ENCODE peak calls at places on chromosomes 2 and 18, in seven cellular contexts. One of them, this sample, is unnamed.

GRCh38 chr2:32715981-32716380 is 88.1 kb downstream of the TTC27 start:
- DNase-seq in left ventricle myocardium inferior: no peak
- DNase-seq in kidney epithelial cell: no peak
- DNase-seq in OCI-LY7: no peak
- DNase-seq in AG10803: peak; percentile 29
- DNase-seq in astrocyte of the spinal cord: no peak
- DNase-seq in choroid plexus epithelial cell: peak; percentile 57
- DNase-seq in this sample: no peak

GRCh38 chr18:58041633-58042032 is 2.4 kb upstream of the NEDD4L start:
- DNase-seq in kidney epithelial cell: no peak
- DNase-seq in OCI-LY7: no peak
- DNase-seq in choroid plexus epithelial cell: no peak
- DNase-seq in astrocyte of the spinal cord: no peak
- DNase-seq in left ventricle myocardium inferior: no peak
- DNase-seq in AG10803: no peak
- DNase-seq in this sample: no peak

GRCh38 chr2:199463000-199463692 is 5.4 kb upstream of the SATB2 start:
- DNase-seq in OCI-LY7: peak; percentile 65
- DNase-seq in choroid plexus epithelial cell: peak; percentile 38
- DNase-seq in AG10803: peak; percentile 75
- DNase-seq in left ventricle myocardium inferior: peak; percentile 60
- DNase-seq in kidney epithelial cell: no peak
- DNase-seq in astrocyte of the spinal cord: peak; percentile 65
- DNase-seq in this sample: peak; percentile 42

GRCh38 chr18:22604390-22604985 is 186.8 kb upstream of the CTAGE1 start:
- DNase-seq in left ventricle myocardium inferior: peak; percentile 49
- DNase-seq in AG10803: no peak
- DNase-seq in astrocyte of the spinal cord: peak; percentile 47
- DNase-seq in kidney epithelial cell: peak; percentile 31
- DNase-seq in choroid plexus epithelial cell: peak; percentile 66
- DNase-seq in OCI-LY7: no peak
- DNase-seq in this sample: peak; percentile 71

GRCh38 chr18:384897-385296 is 115.6 kb downstream of the COLEC12 start:
- DNase-seq in left ventricle myocardium inferior: no peak
- DNase-seq in choroid plexus epithelial cell: no peak
- DNase-seq in OCI-LY7: no peak
- DNase-seq in AG10803: no peak
- DNase-seq in astrocyte of the spinal cord: no peak
- DNase-seq in kidney epithelial cell: no peak
- DNase-seq in this sample: no peak

GRCh38 chr2:30714811-30715709 is 92.2 kb downstream of the CAPN13 start:
- DNase-seq in OCI-LY7: no peak
- DNase-seq in AG10803: peak; percentile 15
- DNase-seq in kidney epithelial cell: no peak
- DNase-seq in choroid plexus epithelial cell: no peak
- DNase-seq in astrocyte of the spinal cord: no peak
- DNase-seq in left ventricle myocardium inferior: no peak
- DNase-seq in this sample: no peak

GRCh38 chr2:231611273-231612198 is 18.9 kb downstream of the TEX44 start:
- DNase-seq in AG10803: peak; percentile 25
- DNase-seq in astrocyte of the spinal cord: no peak
- DNase-seq in left ventricle myocardium inferior: no peak
- DNase-seq in OCI-LY7: peak; percentile 67
- DNase-seq in kidney epithelial cell: peak; percentile 68
- DNase-seq in choroid plexus epithelial cell: peak; percentile 54
- DNase-seq in this sample: peak; percentile 53

GRCh38 chr2:140362361-140362760 is 1582.2 kb upstream of the NXPH2 start:
- DNase-seq in kidney epithelial cell: no peak
- DNase-seq in astrocyte of the spinal cord: no peak
- DNase-seq in AG10803: no peak
- DNase-seq in choroid plexus epithelial cell: no peak
- DNase-seq in left ventricle myocardium inferior: no peak
- DNase-seq in OCI-LY7: no peak
- DNase-seq in this sample: no peak

GRCh38 chr2:233848276-233848675 is 6.1 kb downstream of the HJURP start:
- DNase-seq in astrocyte of the spinal cord: no peak
- DNase-seq in AG10803: no peak
- DNase-seq in choroid plexus epithelial cell: no peak
- DNase-seq in kidney epithelial cell: no peak
- DNase-seq in OCI-LY7: no peak
- DNase-seq in left ventricle myocardium inferior: no peak
- DNase-seq in this sample: no peak

GRCh38 chr2:8475349-8476045 is 206.4 kb upstream of the ID2 start:
- DNase-seq in left ventricle myocardium inferior: no peak
- DNase-seq in AG10803: no peak
- DNase-seq in choroid plexus epithelial cell: no peak
- DNase-seq in OCI-LY7: peak; percentile 89
- DNase-seq in kidney epithelial cell: no peak
- DNase-seq in astrocyte of the spinal cord: no peak
- DNase-seq in this sample: no peak

GRCh38 chr18:35127201-35127600 is 86.0 kb downstream of the MAPRE2 start:
- DNase-seq in kidney epithelial cell: no peak
- DNase-seq in astrocyte of the spinal cord: no peak
- DNase-seq in left ventricle myocardium inferior: no peak
- DNase-seq in OCI-LY7: no peak
- DNase-seq in AG10803: no peak
- DNase-seq in choroid plexus epithelial cell: peak; percentile 61
- DNase-seq in this sample: peak; percentile 31

GRCh38 chr2:19559596-19560240 is 201.3 kb upstream of the OSR1 start:
- DNase-seq in left ventricle myocardium inferior: no peak
- DNase-seq in AG10803: no peak
- DNase-seq in choroid plexus epithelial cell: no peak
- DNase-seq in kidney epithelial cell: no peak
- DNase-seq in OCI-LY7: peak; percentile 3
- DNase-seq in astrocyte of the spinal cord: no peak
- DNase-seq in this sample: no peak

GRCh38 chr2:190843874-190844699 is 36.5 kb upstream of the GLS start:
- DNase-seq in choroid plexus epithelial cell: no peak
- DNase-seq in astrocyte of the spinal cord: no peak
- DNase-seq in kidney epithelial cell: no peak
- DNase-seq in left ventricle myocardium inferior: no peak
- DNase-seq in AG10803: no peak
- DNase-seq in OCI-LY7: no peak
- DNase-seq in this sample: no peak

GRCh38 chr2:27053321-27053720 is 1.9 kb downstream of the AGBL5 start:
- DNase-seq in kidney epithelial cell: no peak
- DNase-seq in AG10803: no peak
- DNase-seq in choroid plexus epithelial cell: no peak
- DNase-seq in OCI-LY7: no peak
- DNase-seq in astrocyte of the spinal cord: no peak
- DNase-seq in left ventricle myocardium inferior: no peak
- DNase-seq in this sample: no peak

GRCh38 chr18:48892146-48892855 is 58.5 kb downstream of the SMAD7 start:
- DNase-seq in AG10803: no peak
- DNase-seq in OCI-LY7: no peak
- DNase-seq in astrocyte of the spinal cord: no peak
- DNase-seq in kidney epithelial cell: no peak
- DNase-seq in left ventricle myocardium inferior: no peak
- DNase-seq in choroid plexus epithelial cell: no peak
- DNase-seq in this sample: no peak

GRCh38 chr2:99691931-99692330 is 202.1 kb upstream of the REV1 start:
- DNase-seq in AG10803: no peak
- DNase-seq in left ventricle myocardium inferior: peak; percentile 75
- DNase-seq in astrocyte of the spinal cord: no peak
- DNase-seq in OCI-LY7: no peak
- DNase-seq in kidney epithelial cell: no peak
- DNase-seq in choroid plexus epithelial cell: no peak
- DNase-seq in this sample: no peak

GRCh38 chr2:144456680-144457079 is 63.2 kb downstream of the ZEB2 start:
- DNase-seq in choroid plexus epithelial cell: peak; percentile 92
- DNase-seq in left ventricle myocardium inferior: no peak
- DNase-seq in astrocyte of the spinal cord: peak; percentile 73
- DNase-seq in kidney epithelial cell: peak; percentile 63
- DNase-seq in AG10803: peak; percentile 93
- DNase-seq in OCI-LY7: no peak
- DNase-seq in this sample: peak; percentile 98

GRCh38 chr2:204315236-204315662 is 230.0 kb upstream of the PARD3B start:
- DNase-seq in OCI-LY7: no peak
- DNase-seq in AG10803: peak; percentile 82
- DNase-seq in kidney epithelial cell: peak; percentile 35
- DNase-seq in astrocyte of the spinal cord: peak; percentile 34
- DNase-seq in choroid plexus epithelial cell: no peak
- DNase-seq in left ventricle myocardium inferior: no peak
- DNase-seq in this sample: no peak

GRCh38 chr2:137208361-137208973 is 443.1 kb downstream of the THSD7B start:
- DNase-seq in kidney epithelial cell: peak; percentile 84
- DNase-seq in astrocyte of the spinal cord: peak; percentile 68
- DNase-seq in choroid plexus epithelial cell: peak; percentile 4
- DNase-seq in OCI-LY7: no peak
- DNase-seq in left ventricle myocardium inferior: no peak
- DNase-seq in AG10803: peak; percentile 23
- DNase-seq in this sample: no peak

GRCh38 chr2:3116371-3116770 is 261.2 kb downstream of the EIPR1 start:
- DNase-seq in kidney epithelial cell: no peak
- DNase-seq in OCI-LY7: no peak
- DNase-seq in astrocyte of the spinal cord: no peak
- DNase-seq in choroid plexus epithelial cell: no peak
- DNase-seq in AG10803: no peak
- DNase-seq in left ventricle myocardium inferior: no peak
- DNase-seq in this sample: no peak

GRCh38 chr2:126657636-126658315 is 1.8 kb downstream of the GYPC start:
- DNase-seq in astrocyte of the spinal cord: peak; percentile 99
- DNase-seq in choroid plexus epithelial cell: peak; percentile 100
- DNase-seq in AG10803: peak; percentile 100
- DNase-seq in kidney epithelial cell: peak; percentile 87
- DNase-seq in left ventricle myocardium inferior: peak; percentile 77
- DNase-seq in OCI-LY7: peak; percentile 90
- DNase-seq in this sample: peak; percentile 99

GRCh38 chr2:55391615-55392242 is 27.9 kb downstream of the CCDC88A start:
- DNase-seq in astrocyte of the spinal cord: no peak
- DNase-seq in choroid plexus epithelial cell: no peak
- DNase-seq in AG10803: no peak
- DNase-seq in kidney epithelial cell: no peak
- DNase-seq in OCI-LY7: no peak
- DNase-seq in left ventricle myocardium inferior: no peak
- DNase-seq in this sample: no peak

GRCh38 chr2:68714866-68715265 is 19.7 kb upstream of the ARHGAP25 start:
- DNase-seq in OCI-LY7: peak; percentile 87
- DNase-seq in choroid plexus epithelial cell: no peak
- DNase-seq in astrocyte of the spinal cord: no peak
- DNase-seq in left ventricle myocardium inferior: peak; percentile 51
- DNase-seq in AG10803: no peak
- DNase-seq in kidney epithelial cell: no peak
- DNase-seq in this sample: no peak
- H3K4me3 ChIP-seq in OCI-LY7: peak overlapping the region; percentile 51
- H3K4me3 ChIP-seq in choroid plexus epithelial cell: no peak overlapping the region
- H3K4me3 ChIP-seq in astrocyte of the spinal cord: no peak overlapping the region
- H3K4me3 ChIP-seq in left ventricle myocardium inferior: no peak overlapping the region
- H3K4me3 ChIP-seq in AG10803: no peak overlapping the region
- H3K4me3 ChIP-seq in kidney epithelial cell: no peak overlapping the region
- H3K4me3 ChIP-seq in this sample: no peak overlapping the region

DNA sequence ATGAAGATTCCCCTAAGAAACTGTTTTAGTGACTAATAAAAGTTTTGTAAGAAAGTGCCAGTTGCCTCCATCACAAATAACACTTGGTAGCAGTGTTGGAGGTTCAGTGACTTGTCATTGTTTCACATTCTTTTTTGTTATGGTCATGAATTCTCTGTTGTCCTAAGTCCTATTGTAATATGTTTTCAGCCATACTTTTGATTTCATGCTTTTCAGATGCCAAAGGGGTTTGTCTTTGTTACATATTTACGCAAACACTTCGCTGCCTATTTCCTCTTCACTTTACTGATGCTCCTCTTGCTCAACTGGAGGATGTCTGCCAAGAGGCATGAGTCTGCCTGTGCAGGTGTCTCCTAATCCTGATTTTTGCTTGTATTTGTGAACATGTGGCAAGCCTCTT is 66.6 kb downstream of the PHLPP1 start:
- DNase-seq in OCI-LY7: no peak
- DNase-seq in AG10803: peak; percentile 98
- DNase-seq in kidney epithelial cell: no peak
- DNase-seq in left ventricle myocardium inferior: no peak
- DNase-seq in astrocyte of the spinal cord: peak; percentile 68
- DNase-seq in choroid plexus epithelial cell: peak; percentile 82
- DNase-seq in this sample: peak; percentile 98
- TF ChIP-seq CTCF in OCI-LY7: no peak
- TF ChIP-seq CTCF in AG10803: no peak
- TF ChIP-seq CTCF in kidney epithelial cell: no peak
- TF ChIP-seq CTCF in left ventricle myocardium inferior: no peak
- TF ChIP-seq CTCF in astrocyte of the spinal cord: no peak
- TF ChIP-seq CTCF in choroid plexus epithelial cell: no peak
- TF ChIP-seq CTCF in this sample: no peak

DNA sequence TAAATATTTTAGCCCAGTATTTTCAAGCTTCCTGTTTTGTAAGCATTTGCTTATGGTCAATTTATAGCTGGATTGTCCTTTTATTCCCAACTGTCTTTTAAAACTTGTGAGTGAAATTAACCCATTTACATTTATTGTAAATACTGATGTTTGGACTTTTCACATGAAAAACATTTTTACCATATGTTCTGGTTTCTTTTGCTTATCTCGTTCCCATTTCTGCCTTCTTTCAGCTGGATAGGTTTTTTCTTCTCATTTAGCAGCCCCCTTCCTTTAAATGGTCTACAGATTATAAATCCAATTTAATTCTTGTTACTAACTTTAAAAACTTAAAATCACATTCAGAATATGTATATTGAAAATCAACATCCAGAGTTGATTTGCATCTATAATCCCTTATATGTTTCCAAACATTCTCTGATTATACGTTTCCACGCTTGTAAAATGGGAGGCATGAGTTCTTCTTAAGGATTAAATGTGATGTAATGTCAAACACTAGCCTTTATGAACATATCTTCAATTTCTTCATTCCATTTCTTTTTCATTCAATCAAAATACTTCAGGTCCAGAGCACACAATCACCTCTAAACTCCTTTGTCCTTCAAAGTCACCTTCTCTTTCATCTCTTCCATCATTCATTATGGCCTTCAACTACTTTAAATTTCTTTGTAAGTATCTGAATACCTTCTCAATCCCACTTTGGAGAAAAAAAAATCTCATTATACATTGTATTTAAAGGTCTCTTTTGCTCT is 1.1 kb upstream of the KDM3A start:
- DNase-seq in kidney epithelial cell: no peak
- DNase-seq in OCI-LY7: peak; percentile 14
- DNase-seq in AG10803: no peak
- DNase-seq in left ventricle myocardium inferior: no peak
- DNase-seq in choroid plexus epithelial cell: no peak
- DNase-seq in astrocyte of the spinal cord: peak; percentile 17
- DNase-seq in this sample: no peak
- H3K4me3 ChIP-seq in kidney epithelial cell: no peak overlapping the region
- H3K4me3 ChIP-seq in OCI-LY7: peak overlapping the region; percentile 82
- H3K4me3 ChIP-seq in AG10803: no peak overlapping the region
- H3K4me3 ChIP-seq in left ventricle myocardium inferior: peak overlapping the region; percentile 81
- H3K4me3 ChIP-seq in choroid plexus epithelial cell: no peak overlapping the region
- H3K4me3 ChIP-seq in astrocyte of the spinal cord: no peak overlapping the region
- H3K4me3 ChIP-seq in this sample: no peak overlapping the region

DNA sequence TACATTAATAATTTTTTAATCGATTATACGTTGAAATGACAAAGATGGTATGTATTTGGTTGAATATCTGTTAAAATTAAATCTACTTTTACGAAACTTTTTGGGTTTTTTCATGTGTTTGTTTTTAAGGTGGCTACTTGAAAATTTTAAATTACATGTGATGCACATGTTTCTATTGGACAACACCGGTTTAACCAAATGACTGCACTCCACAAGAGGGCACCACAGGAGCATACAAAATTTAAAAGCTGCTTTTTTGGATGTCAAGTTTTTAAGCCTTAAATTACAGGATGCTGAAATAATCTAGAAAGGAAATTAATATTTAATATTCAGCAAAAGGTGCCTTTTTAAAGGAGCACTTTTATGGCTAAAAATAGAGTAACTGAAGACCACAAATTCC is 98.7 kb downstream of the ACVR1 start:
- DNase-seq in left ventricle myocardium inferior: no peak
- DNase-seq in choroid plexus epithelial cell: peak; percentile 79
- DNase-seq in OCI-LY7: peak; percentile 22
- DNase-seq in kidney epithelial cell: no peak
- DNase-seq in astrocyte of the spinal cord: peak; percentile 69
- DNase-seq in AG10803: peak; percentile 57
- DNase-seq in this sample: peak; percentile 77
- TF ChIP-seq CTCF in left ventricle myocardium inferior: peak; percentile 78
- TF ChIP-seq CTCF in choroid plexus epithelial cell: peak; percentile 73
- TF ChIP-seq CTCF in OCI-LY7: peak; percentile 82
- TF ChIP-seq CTCF in kidney epithelial cell: peak; percentile 48
- TF ChIP-seq CTCF in astrocyte of the spinal cord: peak; percentile 63
- TF ChIP-seq CTCF in AG10803: peak; percentile 84
- TF ChIP-seq CTCF in this sample: peak; percentile 65

This sample was measured in cardiac fibroblast.